ENCODE peak calls at places on chromosome 1, in six cellular contexts. R is lower lobe of right lung, Y is cardiac muscle cell, L is brain microvascular endothelial cell, E is tibial artery, T is RWPE1. S is an unnamed sample.

GRCh38 chr1:4745560-4745959 is 91.2 kb downstream of the AJAP1 start:
- DNase-seq in E (no peak), T (peak), R (no peak), Y (no peak), L (no peak), S (no peak)

GRCh38 chr1:228397966-228398365 is 8.7 kb downstream of the TRIM11 start:
- DNase-seq in R (no peak), T (no peak), L (no peak), E (no peak), Y (no peak), S (no peak)

GRCh38 chr1:57704811-57705210 is 281.0 kb upstream of the DAB1 start:
- DNase-seq in T (no peak), R (no peak), L (no peak), E (no peak), Y (no peak), S (no peak)

GRCh38 chr1:203934027-203934426 is 72.6 kb downstream of the SNRPE start:
- DNase-seq in R (no peak), Y (no peak), E (no peak), L (no peak), T (peak), S (no peak)

GRCh38 chr1:177847843-177848242 is 122.0 kb downstream of the SEC16B start:
- DNase-seq in Y (peak), E (no peak), R (no peak), L (peak), T (peak), S (no peak)

GRCh38 chr1:87956072-87956471 is 627.4 kb downstream of the LMO4 start:
- DNase-seq in E (peak), R (no peak), T (peak), Y (peak), L (peak), S (no peak)

GRCh38 chr1:47650205-47650604 is 212.4 kb downstream of the FOXD2 start:
- DNase-seq in R (peak), L (peak), Y (peak), T (peak), E (peak), S (peak)

GRCh38 chr1:244075247-244075722 is 24.2 kb downstream of the ZBTB18 start:
- DNase-seq in T (no peak), L (no peak), Y (no peak), R (no peak), E (no peak), S (no peak)

GRCh38 chr1:76901158-76901767 is 34.0 kb downstream of the ST6GALNAC5 start:
- DNase-seq in Y (peak), R (no peak), T (peak), E (no peak), L (peak), S (no peak)

GRCh38 chr1:26317612-26318337 is at the start of gene CD52:
- DNase-seq in R (no peak), L (no peak), T (no peak), Y (no peak), E (no peak), S (no peak)

GRCh38 chr1:43441894-43442632 is 11.7 kb downstream of the HYI start:
- DNase-seq in E (peak), L (no peak), R (no peak), T (no peak), Y (no peak), S (no peak)

GRCh38 chr1:19072285-19072981 is 116.0 kb upstream of the IFFO2 start:
- DNase-seq in R (peak), L (no peak), T (no peak), E (no peak), Y (no peak), S (no peak)

GRCh38 chr1:246577720-246578106 is 11.5 kb downstream of the CNST start:
- DNase-seq in R (no peak), L (no peak), Y (no peak), E (no peak), T (no peak), S (no peak)

GRCh38 chr1:93723101-93723500 is 41.5 kb upstream of the BCAR3 start:
- DNase-seq in T (no peak), Y (no peak), R (no peak), E (no peak), L (no peak), S (no peak)

GRCh38 chr1:226201029-226201593 is 14.6 kb upstream of the ACBD3 start:
- DNase-seq in Y (peak), R (no peak), T (no peak), E (no peak), L (no peak), S (no peak)
- TF ChIP-seq CTCF in Y (peak), R (peak), T (peak), E (no peak), L (peak), S (peak)

DNA sequence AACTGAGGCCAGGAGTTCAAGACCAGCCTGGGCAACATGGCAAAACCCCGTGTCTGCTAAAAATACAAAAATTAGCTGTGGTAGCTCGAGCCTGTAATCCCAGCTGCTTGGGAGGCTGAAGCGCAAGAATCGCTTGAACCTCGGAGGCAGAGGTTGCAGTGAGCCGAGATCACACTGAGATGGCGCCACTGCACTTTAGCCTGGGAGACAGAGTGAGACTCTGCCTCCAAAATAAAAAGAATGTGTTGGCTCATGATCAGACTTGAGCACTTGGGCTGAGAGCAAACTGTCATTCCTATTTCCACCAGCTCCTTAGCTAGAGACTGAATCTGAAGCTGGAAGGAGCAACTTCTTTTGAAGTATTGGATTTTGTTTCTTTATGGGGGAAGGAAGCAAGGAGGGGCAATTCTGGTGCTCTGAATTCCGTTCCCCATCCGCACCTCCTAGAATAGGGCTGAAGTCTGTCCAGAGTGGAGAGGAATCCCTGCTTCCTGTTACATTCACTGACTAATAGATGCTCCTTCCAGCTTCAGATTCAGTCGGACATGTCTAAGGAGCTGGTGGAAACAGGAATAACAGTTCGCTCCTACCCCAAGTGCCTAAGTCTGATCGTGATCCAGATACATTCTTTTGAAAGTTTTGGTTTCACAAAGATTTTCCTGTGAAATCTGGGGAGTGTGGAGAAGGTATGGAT is 3.8 kb downstream of the ZNF672 start:
- DNase-seq in T (no peak), R (peak), E (peak), Y (peak), L (peak), S (no peak)
- TF ChIP-seq CTCF in T (peak), R (peak), E (peak), Y (peak), L (peak), S (peak)

GRCh38 chr1:234072793-234073192 is 168.3 kb downstream of the SLC35F3 start:
- DNase-seq in R (no peak), E (no peak), Y (no peak), T (no peak), L (no peak), S (no peak)
- TF ChIP-seq CTCF in R (no peak), E (no peak), Y (no peak), T (no peak), L (no peak), S (no peak)

GRCh38 chr1:192235127-192235526 is 76.9 kb downstream of the RGS18 start:
- DNase-seq in R (no peak), Y (peak), E (no peak), L (peak), T (no peak), S (no peak)
- TF ChIP-seq CTCF in R (no peak), Y (no peak), E (no peak), L (peak), T (no peak), S (no peak)